ENCODE peak calls at places on chromosomes 11 and 22, in four cellular contexts. X, O, N and U are unnamed samples.

GRCh38 chr11:19672591-19673206 is 39.9 kb upstream of the NAV2 start:
- DNase-seq in X (no peak), O (no peak), N (no peak), U (no peak)

GRCh38 chr11:66727883-66728759 is 895 bp downstream of the SPTBN2 start:
- DNase-seq in N (no peak), O (no peak), X (no peak), U (peak)

GRCh38 chr11:46006418-46007070 is 84.1 kb downstream of the LARGE2 start:
- DNase-seq in N (peak), O (peak), X (peak), U (no peak)

GRCh38 chr11:45429719-45430118 is 143.6 kb upstream of the SYT13 start:
- DNase-seq in X (no peak), N (no peak), O (no peak), U (no peak)

GRCh38 chr22:25113316-25113721 is 86.3 kb upstream of the CRYBB3 start:
- DNase-seq in N (peak), X (no peak), O (no peak), U (peak)

GRCh38 chr11:2168286-2169000 is 3.2 kb downstream of the TH start:
- DNase-seq in N (no peak), X (no peak), O (no peak), U (no peak)

GRCh38 chr22:22883090-22883727 is 4.4 kb upstream of the IGLL5 start:
- DNase-seq in O (no peak), X (no peak), N (no peak), U (no peak)

GRCh38 chr11:108565653-108566052 is 27.9 kb downstream of the EXPH5 start:
- DNase-seq in O (no peak), N (no peak), X (no peak), U (no peak)

GRCh38 chr11:120182790-120183491 is 27.9 kb upstream of the OAF start:
- DNase-seq in N (peak), X (no peak), O (no peak), U (peak)

GRCh38 chr11:9493492-9493891 is 32.7 kb downstream of the ZNF143 start:
- DNase-seq in N (no peak), O (no peak), X (no peak), U (no peak)

GRCh38 chr11:65576867-65577755 is 1.3 kb downstream of the EHBP1L1 start:
- DNase-seq in N (peak), X (no peak), O (no peak), U (peak)

GRCh38 chr11:10407055-10407454 is 48.0 kb upstream of the AMPD3 start:
- DNase-seq in X (no peak), N (peak), O (no peak), U (no peak)

GRCh38 chr11:114273890-114274635 is 22.1 kb upstream of the NNMT start:
- DNase-seq in N (no peak), X (no peak), O (no peak), U (no peak)

GRCh38 chr11:91984033-91984568 is 240.5 kb upstream of the FAT3 start:
- DNase-seq in N (no peak), O (no peak), X (no peak), U (no peak)

GRCh38 chr11:363948-364761 is 5.1 kb upstream of the B4GALNT4 start:
- DNase-seq in X (peak), N (peak), O (no peak), U (no peak)

GRCh38 chr22:49266561-49267519 is 560.8 kb downstream of the BRD1 start:
- DNase-seq in N (no peak), X (no peak), O (no peak), U (no peak)

GRCh38 chr11:94473177-94473799 is 20.4 kb downstream of the MRE11 start:
- DNase-seq in N (no peak), O (no peak), X (no peak), U (no peak)

GRCh38 chr11:114172055-114172861 is 112.7 kb downstream of the ZBTB16 start:
- DNase-seq in N (no peak), X (no peak), O (no peak), U (no peak)

GRCh38 chr11:71124127-71124526 is 128.2 kb downstream of the SHANK2 start:
- DNase-seq in O (no peak), N (no peak), X (no peak), U (no peak)

GRCh38 chr11:823441-824291 is 4.1 kb upstream of the CRACR2B start:
- DNase-seq in X (no peak), O (no peak), N (no peak), U (no peak)

GRCh38 chr22:49724030-49724892 is 103.4 kb downstream of the BRD1 start:
- DNase-seq in X (no peak), O (no peak), N (no peak), U (peak)

GRCh38 chr11:87421422-87421821 is 383.7 kb downstream of the TMEM135 start:
- DNase-seq in N (peak), X (peak), O (peak), U (peak)

GRCh38 chr11:119593346-119593745 is 135.7 kb downstream of the NECTIN1 start:
- DNase-seq in O (no peak), N (no peak), X (no peak), U (no peak)

GRCh38 chr11:88807349-88807748 is 258.4 kb downstream of the GRM5 start:
- DNase-seq in N (no peak), X (no peak), O (no peak), U (no peak)

GRCh38 chr11:64334764-64335741 is 5.0 kb upstream of the CCDC88B start:
- DNase-seq in O (no peak), X (peak), N (peak), U (peak)

GRCh38 chr11:30025396-30026139 is 8.7 kb upstream of the KCNA4 start:
- DNase-seq in X (no peak), N (no peak), O (no peak), U (no peak)

GRCh38 chr11:325796-326591 is 5.3 kb upstream of the IFITM3 start:
- DNase-seq in O (no peak), X (no peak), N (no peak), U (no peak)

GRCh38 chr11:19199037-19199436 is 2.7 kb downstream of the CSRP3 start:
- DNase-seq in X (no peak), N (no peak), O (no peak), U (no peak)